ENCODE peak calls at places on chromosomes 12 and 14, in ten cellular contexts. One of them, this sample, is unnamed.

GRCh38 chr12:71354871-71355270 is 84.7 kb upstream of the LGR5 start:
- DNase-seq in naive thymus-derived CD4-positive, alpha-beta T cell: no peak
- DNase-seq in T-helper 2 cell: no peak
- DNase-seq in iris pigment epithelial cell: no peak
- DNase-seq in NCI-H2081: no peak
- DNase-seq in H54: no peak
- DNase-seq in amniotic stem cell: no peak
- DNase-seq in pancreas: no peak
- DNase-seq in natural killer cell treated with Interleukin-12 subunit alpha and Interleukin-12 subunit beta and Interleukin-15 and Interleukin-18, amount 100 ng/mL, for 72 hours: no peak
- DNase-seq in stimulated activated CD8-positive, alpha-beta memory T cell treated with anti-CD3 and anti-CD28 coated beads, Interleukin-7, amount 100 ng/mL, for 1 hour: no peak
- DNase-seq in this sample: no peak

GRCh38 chr12:6336859-6337744 is 4.8 kb downstream of the TNFRSF1A start:
- DNase-seq in T-helper 2 cell: peak
- DNase-seq in stimulated activated CD8-positive, alpha-beta memory T cell treated with anti-CD3 and anti-CD28 coated beads, Interleukin-7, amount 100 ng/mL, for 1 hour: no peak
- DNase-seq in amniotic stem cell: no peak
- DNase-seq in pancreas: no peak
- DNase-seq in iris pigment epithelial cell: peak
- DNase-seq in naive thymus-derived CD4-positive, alpha-beta T cell: peak
- DNase-seq in natural killer cell treated with Interleukin-12 subunit alpha and Interleukin-12 subunit beta and Interleukin-15 and Interleukin-18, amount 100 ng/mL, for 72 hours: peak
- DNase-seq in NCI-H2081: no peak
- DNase-seq in H54: no peak
- DNase-seq in this sample: peak

GRCh38 chr12:69028941-69029729 is 96.2 kb upstream of the CPM start:
- DNase-seq in naive thymus-derived CD4-positive, alpha-beta T cell: no peak
- DNase-seq in iris pigment epithelial cell: no peak
- DNase-seq in natural killer cell treated with Interleukin-12 subunit alpha and Interleukin-12 subunit beta and Interleukin-15 and Interleukin-18, amount 100 ng/mL, for 72 hours: no peak
- DNase-seq in T-helper 2 cell: no peak
- DNase-seq in NCI-H2081: no peak
- DNase-seq in H54: no peak
- DNase-seq in stimulated activated CD8-positive, alpha-beta memory T cell treated with anti-CD3 and anti-CD28 coated beads, Interleukin-7, amount 100 ng/mL, for 1 hour: no peak
- DNase-seq in pancreas: no peak
- DNase-seq in amniotic stem cell: no peak
- DNase-seq in this sample: no peak

GRCh38 chr12:5733136-5733755 is 211.8 kb downstream of the ANO2 start:
- DNase-seq in iris pigment epithelial cell: peak
- DNase-seq in amniotic stem cell: no peak
- DNase-seq in H54: no peak
- DNase-seq in stimulated activated CD8-positive, alpha-beta memory T cell treated with anti-CD3 and anti-CD28 coated beads, Interleukin-7, amount 100 ng/mL, for 1 hour: no peak
- DNase-seq in NCI-H2081: no peak
- DNase-seq in pancreas: peak
- DNase-seq in naive thymus-derived CD4-positive, alpha-beta T cell: no peak
- DNase-seq in T-helper 2 cell: no peak
- DNase-seq in natural killer cell treated with Interleukin-12 subunit alpha and Interleukin-12 subunit beta and Interleukin-15 and Interleukin-18, amount 100 ng/mL, for 72 hours: no peak
- DNase-seq in this sample: no peak

GRCh38 chr12:47071241-47071852 is 8.1 kb upstream of the PCED1B start:
- DNase-seq in NCI-H2081: no peak
- DNase-seq in pancreas: no peak
- DNase-seq in stimulated activated CD8-positive, alpha-beta memory T cell treated with anti-CD3 and anti-CD28 coated beads, Interleukin-7, amount 100 ng/mL, for 1 hour: no peak
- DNase-seq in iris pigment epithelial cell: peak
- DNase-seq in T-helper 2 cell: no peak
- DNase-seq in naive thymus-derived CD4-positive, alpha-beta T cell: no peak
- DNase-seq in natural killer cell treated with Interleukin-12 subunit alpha and Interleukin-12 subunit beta and Interleukin-15 and Interleukin-18, amount 100 ng/mL, for 72 hours: no peak
- DNase-seq in H54: no peak
- DNase-seq in amniotic stem cell: no peak
- DNase-seq in this sample: no peak

GRCh38 chr14:99628832-99629618 is 15.9 kb upstream of the HHIPL1 start:
- DNase-seq in naive thymus-derived CD4-positive, alpha-beta T cell: peak
- DNase-seq in NCI-H2081: peak
- DNase-seq in iris pigment epithelial cell: peak
- DNase-seq in natural killer cell treated with Interleukin-12 subunit alpha and Interleukin-12 subunit beta and Interleukin-15 and Interleukin-18, amount 100 ng/mL, for 72 hours: peak
- DNase-seq in stimulated activated CD8-positive, alpha-beta memory T cell treated with anti-CD3 and anti-CD28 coated beads, Interleukin-7, amount 100 ng/mL, for 1 hour: peak
- DNase-seq in H54: peak
- DNase-seq in T-helper 2 cell: peak
- DNase-seq in pancreas: peak
- DNase-seq in amniotic stem cell: no peak
- DNase-seq in this sample: peak

GRCh38 chr12:108831309-108831991 is 25.9 kb downstream of the SSH1 start:
- DNase-seq in iris pigment epithelial cell: no peak
- DNase-seq in natural killer cell treated with Interleukin-12 subunit alpha and Interleukin-12 subunit beta and Interleukin-15 and Interleukin-18, amount 100 ng/mL, for 72 hours: no peak
- DNase-seq in amniotic stem cell: no peak
- DNase-seq in naive thymus-derived CD4-positive, alpha-beta T cell: no peak
- DNase-seq in H54: no peak
- DNase-seq in pancreas: no peak
- DNase-seq in NCI-H2081: no peak
- DNase-seq in stimulated activated CD8-positive, alpha-beta memory T cell treated with anti-CD3 and anti-CD28 coated beads, Interleukin-7, amount 100 ng/mL, for 1 hour: no peak
- DNase-seq in T-helper 2 cell: no peak
- DNase-seq in this sample: no peak

GRCh38 chr14:75126121-75126544 is 715 bp downstream of the NEK9 start:
- DNase-seq in naive thymus-derived CD4-positive, alpha-beta T cell: no peak
- DNase-seq in iris pigment epithelial cell: peak
- DNase-seq in T-helper 2 cell: peak
- DNase-seq in NCI-H2081: no peak
- DNase-seq in amniotic stem cell: no peak
- DNase-seq in pancreas: no peak
- DNase-seq in natural killer cell treated with Interleukin-12 subunit alpha and Interleukin-12 subunit beta and Interleukin-15 and Interleukin-18, amount 100 ng/mL, for 72 hours: no peak
- DNase-seq in stimulated activated CD8-positive, alpha-beta memory T cell treated with anti-CD3 and anti-CD28 coated beads, Interleukin-7, amount 100 ng/mL, for 1 hour: no peak
- DNase-seq in H54: no peak
- DNase-seq in this sample: no peak

GRCh38 chr12:92538970-92539749 is 163.6 kb upstream of the PLEKHG7 start:
- DNase-seq in H54: peak
- DNase-seq in pancreas: peak
- DNase-seq in stimulated activated CD8-positive, alpha-beta memory T cell treated with anti-CD3 and anti-CD28 coated beads, Interleukin-7, amount 100 ng/mL, for 1 hour: no peak
- DNase-seq in natural killer cell treated with Interleukin-12 subunit alpha and Interleukin-12 subunit beta and Interleukin-15 and Interleukin-18, amount 100 ng/mL, for 72 hours: peak
- DNase-seq in NCI-H2081: no peak
- DNase-seq in amniotic stem cell: no peak
- DNase-seq in T-helper 2 cell: no peak
- DNase-seq in iris pigment epithelial cell: peak
- DNase-seq in naive thymus-derived CD4-positive, alpha-beta T cell: no peak
- DNase-seq in this sample: no peak

GRCh38 chr14:38207342-38207741 is 362 bp upstream of the SSTR1 start:
- DNase-seq in amniotic stem cell: no peak
- DNase-seq in pancreas: no peak
- DNase-seq in naive thymus-derived CD4-positive, alpha-beta T cell: no peak
- DNase-seq in H54: no peak
- DNase-seq in natural killer cell treated with Interleukin-12 subunit alpha and Interleukin-12 subunit beta and Interleukin-15 and Interleukin-18, amount 100 ng/mL, for 72 hours: no peak
- DNase-seq in stimulated activated CD8-positive, alpha-beta memory T cell treated with anti-CD3 and anti-CD28 coated beads, Interleukin-7, amount 100 ng/mL, for 1 hour: no peak
- DNase-seq in NCI-H2081: no peak
- DNase-seq in iris pigment epithelial cell: peak
- DNase-seq in T-helper 2 cell: no peak
- DNase-seq in this sample: no peak

GRCh38 chr12:88623777-88624548 is 43.7 kb upstream of the KITLG start:
- DNase-seq in stimulated activated CD8-positive, alpha-beta memory T cell treated with anti-CD3 and anti-CD28 coated beads, Interleukin-7, amount 100 ng/mL, for 1 hour: no peak
- DNase-seq in naive thymus-derived CD4-positive, alpha-beta T cell: no peak
- DNase-seq in NCI-H2081: no peak
- DNase-seq in iris pigment epithelial cell: no peak
- DNase-seq in pancreas: no peak
- DNase-seq in amniotic stem cell: no peak
- DNase-seq in H54: no peak
- DNase-seq in natural killer cell treated with Interleukin-12 subunit alpha and Interleukin-12 subunit beta and Interleukin-15 and Interleukin-18, amount 100 ng/mL, for 72 hours: no peak
- DNase-seq in T-helper 2 cell: no peak
- DNase-seq in this sample: no peak

GRCh38 chr12:39443704-39444234 is 849 bp upstream of the KIF21A start:
- DNase-seq in NCI-H2081: no peak
- DNase-seq in stimulated activated CD8-positive, alpha-beta memory T cell treated with anti-CD3 and anti-CD28 coated beads, Interleukin-7, amount 100 ng/mL, for 1 hour: no peak
- DNase-seq in iris pigment epithelial cell: no peak
- DNase-seq in amniotic stem cell: no peak
- DNase-seq in naive thymus-derived CD4-positive, alpha-beta T cell: no peak
- DNase-seq in natural killer cell treated with Interleukin-12 subunit alpha and Interleukin-12 subunit beta and Interleukin-15 and Interleukin-18, amount 100 ng/mL, for 72 hours: no peak
- DNase-seq in T-helper 2 cell: no peak
- DNase-seq in pancreas: no peak
- DNase-seq in H54: no peak
- DNase-seq in this sample: no peak

GRCh38 chr12:2168808-2169207 is 116.0 kb downstream of the CACNA1C start:
- DNase-seq in NCI-H2081: no peak
- DNase-seq in amniotic stem cell: no peak
- DNase-seq in H54: peak
- DNase-seq in natural killer cell treated with Interleukin-12 subunit alpha and Interleukin-12 subunit beta and Interleukin-15 and Interleukin-18, amount 100 ng/mL, for 72 hours: no peak
- DNase-seq in iris pigment epithelial cell: peak
- DNase-seq in naive thymus-derived CD4-positive, alpha-beta T cell: no peak
- DNase-seq in stimulated activated CD8-positive, alpha-beta memory T cell treated with anti-CD3 and anti-CD28 coated beads, Interleukin-7, amount 100 ng/mL, for 1 hour: no peak
- DNase-seq in T-helper 2 cell: no peak
- DNase-seq in pancreas: no peak
- DNase-seq in this sample: no peak

GRCh38 chr12:91380651-91381050 is 198.0 kb upstream of the DCN start:
- DNase-seq in iris pigment epithelial cell: no peak
- DNase-seq in NCI-H2081: no peak
- DNase-seq in T-helper 2 cell: no peak
- DNase-seq in stimulated activated CD8-positive, alpha-beta memory T cell treated with anti-CD3 and anti-CD28 coated beads, Interleukin-7, amount 100 ng/mL, for 1 hour: no peak
- DNase-seq in natural killer cell treated with Interleukin-12 subunit alpha and Interleukin-12 subunit beta and Interleukin-15 and Interleukin-18, amount 100 ng/mL, for 72 hours: no peak
- DNase-seq in naive thymus-derived CD4-positive, alpha-beta T cell: no peak
- DNase-seq in pancreas: no peak
- DNase-seq in amniotic stem cell: no peak
- DNase-seq in H54: no peak
- DNase-seq in this sample: no peak

GRCh38 chr14:31419179-31420012 is 954 bp downstream of the HEATR5A start:
- DNase-seq in H54: no peak
- DNase-seq in iris pigment epithelial cell: peak
- DNase-seq in natural killer cell treated with Interleukin-12 subunit alpha and Interleukin-12 subunit beta and Interleukin-15 and Interleukin-18, amount 100 ng/mL, for 72 hours: no peak
- DNase-seq in naive thymus-derived CD4-positive, alpha-beta T cell: no peak
- DNase-seq in amniotic stem cell: no peak
- DNase-seq in T-helper 2 cell: no peak
- DNase-seq in NCI-H2081: no peak
- DNase-seq in stimulated activated CD8-positive, alpha-beta memory T cell treated with anti-CD3 and anti-CD28 coated beads, Interleukin-7, amount 100 ng/mL, for 1 hour: no peak
- DNase-seq in pancreas: no peak
- DNase-seq in this sample: no peak

GRCh38 chr12:66453837-66454236 is 151.5 kb downstream of the HELB start:
- DNase-seq in natural killer cell treated with Interleukin-12 subunit alpha and Interleukin-12 subunit beta and Interleukin-15 and Interleukin-18, amount 100 ng/mL, for 72 hours: no peak
- DNase-seq in T-helper 2 cell: no peak
- DNase-seq in NCI-H2081: no peak
- DNase-seq in iris pigment epithelial cell: peak
- DNase-seq in pancreas: no peak
- DNase-seq in stimulated activated CD8-positive, alpha-beta memory T cell treated with anti-CD3 and anti-CD28 coated beads, Interleukin-7, amount 100 ng/mL, for 1 hour: no peak
- DNase-seq in naive thymus-derived CD4-positive, alpha-beta T cell: no peak
- DNase-seq in H54: no peak
- DNase-seq in amniotic stem cell: no peak
- DNase-seq in this sample: no peak

GRCh38 chr14:32230695-32231280 is 27.7 kb upstream of the RNU6-8 start:
- DNase-seq in naive thymus-derived CD4-positive, alpha-beta T cell: no peak
- DNase-seq in iris pigment epithelial cell: peak
- DNase-seq in pancreas: no peak
- DNase-seq in stimulated activated CD8-positive, alpha-beta memory T cell treated with anti-CD3 and anti-CD28 coated beads, Interleukin-7, amount 100 ng/mL, for 1 hour: no peak
- DNase-seq in natural killer cell treated with Interleukin-12 subunit alpha and Interleukin-12 subunit beta and Interleukin-15 and Interleukin-18, amount 100 ng/mL, for 72 hours: no peak
- DNase-seq in T-helper 2 cell: no peak
- DNase-seq in NCI-H2081: no peak
- DNase-seq in amniotic stem cell: no peak
- DNase-seq in H54: peak
- DNase-seq in this sample: no peak

GRCh38 chr12:103632554-103633216 is 45.6 kb downstream of the STAB2 start:
- DNase-seq in pancreas: peak
- DNase-seq in NCI-H2081: peak
- DNase-seq in T-helper 2 cell: no peak
- DNase-seq in stimulated activated CD8-positive, alpha-beta memory T cell treated with anti-CD3 and anti-CD28 coated beads, Interleukin-7, amount 100 ng/mL, for 1 hour: peak
- DNase-seq in natural killer cell treated with Interleukin-12 subunit alpha and Interleukin-12 subunit beta and Interleukin-15 and Interleukin-18, amount 100 ng/mL, for 72 hours: no peak
- DNase-seq in iris pigment epithelial cell: peak
- DNase-seq in naive thymus-derived CD4-positive, alpha-beta T cell: no peak
- DNase-seq in H54: peak
- DNase-seq in amniotic stem cell: no peak
- DNase-seq in this sample: no peak

GRCh38 chr14:99203801-99204200 is 68.2 kb downstream of the BCL11B start:
- DNase-seq in pancreas: no peak
- DNase-seq in natural killer cell treated with Interleukin-12 subunit alpha and Interleukin-12 subunit beta and Interleukin-15 and Interleukin-18, amount 100 ng/mL, for 72 hours: no peak
- DNase-seq in naive thymus-derived CD4-positive, alpha-beta T cell: no peak
- DNase-seq in iris pigment epithelial cell: no peak
- DNase-seq in NCI-H2081: no peak
- DNase-seq in amniotic stem cell: no peak
- DNase-seq in H54: no peak
- DNase-seq in T-helper 2 cell: no peak
- DNase-seq in stimulated activated CD8-positive, alpha-beta memory T cell treated with anti-CD3 and anti-CD28 coated beads, Interleukin-7, amount 100 ng/mL, for 1 hour: no peak
- DNase-seq in this sample: no peak